ENCODE peak calls at places on chromosome 12, in ten cellular contexts. I is sciatic nerve; N is HT1080; G is heart left ventricle; R is RPMI8226; Q is ELR; K is H7; O is fibroblast of lung; M is activated T-helper 9 cell treated with anti-CD3 and anti-CD28 coated beads, Interleukin-2, amount 50 U/mL, for 16 hours; Y is AG10803. X is an unnamed sample.

GRCh38 chr12:94265966-94266365 is 117.6 kb downstream of the PLXNC1 start:
- DNase-seq in I (no peak), N (no peak), G (no peak), R (no peak), Q (no peak), K (no peak), O (no peak), M (no peak), Y (peak; percentile 79), X (no peak)

GRCh38 chr12:21296751-21297406 is 37.8 kb downstream of the SLCO1A2 start:
- DNase-seq in I (no peak), N (peak; percentile 36), G (no peak), R (peak; percentile 14), Q (peak; percentile 43), K (peak; percentile 5), O (peak; percentile 28), M (no peak), Y (peak; percentile 15), X (peak; percentile 44)

GRCh38 chr12:50057000-50057841 is at the start of gene ASIC1:
- DNase-seq in I (peak; percentile 87), N (peak; percentile 56), G (peak; percentile 85), R (peak; percentile 49), Q (peak; percentile 64), K (peak; percentile 95), O (peak; percentile 70), M (peak; percentile 27), Y (peak; percentile 63), X (peak; percentile 73)

GRCh38 chr12:77728018-77728417 is 102.7 kb upstream of the NAV3 start:
- DNase-seq in I (no peak), N (no peak), G (no peak), R (no peak), Q (no peak), K (no peak), O (no peak), M (no peak), Y (no peak), X (no peak)

GRCh38 chr12:119669744-119670472 is 2.0 kb downstream of the PRKAB1 start:
- DNase-seq in I (no peak), N (no peak), G (no peak), R (no peak), Q (no peak), K (no peak), O (no peak), M (no peak), Y (no peak), X (no peak)

GRCh38 chr12:88931598-88931997 is 351.3 kb upstream of the KITLG start:
- DNase-seq in I (no peak), N (no peak), G (no peak), R (no peak), Q (no peak), K (no peak), O (no peak), M (no peak), Y (no peak), X (no peak)

GRCh38 chr12:123149828-123150272 is 1.0 kb downstream of the PITPNM2 start:
- DNase-seq in I (no peak), N (no peak), G (no peak), R (peak; percentile 8), Q (no peak), K (peak; percentile 40), O (no peak), M (no peak), Y (no peak), X (no peak)

GRCh38 chr12:113056631-113057488 is at the start of gene DTX1:
- DNase-seq in I (peak; percentile 71), N (no peak), G (no peak), R (no peak), Q (no peak), K (peak; percentile 89), O (no peak), M (no peak), Y (no peak), X (no peak)

GRCh38 chr12:58202933-58203713 is 261.8 kb downstream of the ATP23 start:
- DNase-seq in I (no peak), N (no peak), G (no peak), R (no peak), Q (no peak), K (no peak), O (no peak), M (no peak), Y (no peak), X (no peak)

GRCh38 chr12:120413901-120414695 is 23.8 kb upstream of the COX6A1 start:
- DNase-seq in I (no peak), N (no peak), G (no peak), R (peak; percentile 57), Q (no peak), K (peak; percentile 92), O (no peak), M (no peak), Y (no peak), X (no peak)

GRCh38 chr12:37547611-37548010 is 769.0 kb upstream of the ALG10B start:
- DNase-seq in I (peak; percentile 32), N (peak; percentile 45), G (no peak), R (peak; percentile 22), Q (no peak), K (no peak), O (no peak), M (no peak), Y (no peak), X (no peak)